ENCODE peak calls at places on chromosomes 3 and 15, in nine cellular contexts. I, M, C, D, P, K, V, H and Z are unnamed samples.

GRCh38 chr15:42133892-42134502 is 22.4 kb downstream of the PLA2G4F start:
- DNase-seq in H (peak), C (peak), I (peak), K (no peak), D (peak), M (peak), P (no peak), V (peak), Z (peak)

GRCh38 chr3:121722346-121722745 is 27.2 kb downstream of the GOLGB1 start:
- DNase-seq in V (no peak), I (no peak), K (no peak), M (no peak), H (no peak), D (no peak), C (no peak), P (no peak), Z (no peak)

GRCh38 chr3:50119786-50120185 is 31.1 kb downstream of the RBM5 start:
- DNase-seq in K (no peak), I (no peak), M (no peak), H (no peak), C (no peak), P (no peak), V (no peak), D (no peak), Z (no peak)

GRCh38 chr15:56869573-56869972 is 48.9 kb upstream of the TCF12 start:
- DNase-seq in H (peak), V (no peak), D (no peak), P (no peak), K (peak), I (no peak), M (no peak), C (no peak), Z (peak)

GRCh38 chr3:71064288-71064975 is 519.1 kb downstream of the FOXP1 start:
- DNase-seq in H (peak), K (peak), C (peak), D (peak), M (peak), I (peak), V (peak), P (no peak), Z (peak)

GRCh38 chr15:70315431-70315830 is 217.7 kb upstream of the TLE3 start:
- DNase-seq in V (no peak), H (no peak), M (no peak), I (no peak), D (no peak), C (no peak), K (no peak), P (no peak), Z (no peak)

GRCh38 chr15:90839187-90840071 is 29.0 kb upstream of the FURIN start:
- DNase-seq in P (peak), M (no peak), H (no peak), C (no peak), D (peak), K (no peak), I (no peak), V (no peak), Z (peak)

GRCh38 chr3:129621626-129622417 is 15.3 kb upstream of the PLXND1 start:
- DNase-seq in H (no peak), I (no peak), K (no peak), P (no peak), V (no peak), D (peak), M (no peak), C (no peak), Z (no peak)

GRCh38 chr15:67117356-67117755 is 52.0 kb downstream of the SMAD3 start:
- DNase-seq in D (no peak), M (no peak), C (no peak), P (no peak), V (no peak), I (no peak), K (no peak), H (no peak), Z (no peak)